ENCODE peak calls at places on chromosome 1, in nine cellular contexts. One of them, this sample, is unnamed.
A peak's percentile ranks its signal among the peaks of the same experiment; 100 is the strongest.

GRCh38 chr1:175470591-175470990 is 272.8 kb downstream of the TNR start:
- DNase-seq in astrocyte: no peak
- DNase-seq in brain microvascular endothelial cell: no peak
- DNase-seq in stomach: no peak
- DNase-seq in esophagus muscularis mucosa: no peak
- DNase-seq in IMR-90: no peak
- DNase-seq in left ventricle myocardium inferior: no peak
- DNase-seq in cardiac muscle cell: no peak
- DNase-seq in CD8-positive, alpha-beta T cell: no peak
- DNase-seq in this sample: no peak

GRCh38 chr1:243598433-243598832 is 251.6 kb downstream of the AKT3 start:
- DNase-seq in astrocyte: peak; percentile 91
- DNase-seq in brain microvascular endothelial cell: peak; percentile 89
- DNase-seq in stomach: no peak
- DNase-seq in esophagus muscularis mucosa: no peak
- DNase-seq in IMR-90: peak; percentile 93
- DNase-seq in left ventricle myocardium inferior: no peak
- DNase-seq in cardiac muscle cell: no peak
- DNase-seq in CD8-positive, alpha-beta T cell: no peak
- DNase-seq in this sample: no peak

GRCh38 chr1:224727851-224728250 is 111.7 kb downstream of the CNIH3 start:
- DNase-seq in astrocyte: peak; percentile 79
- DNase-seq in brain microvascular endothelial cell: no peak
- DNase-seq in stomach: no peak
- DNase-seq in esophagus muscularis mucosa: no peak
- DNase-seq in IMR-90: no peak
- DNase-seq in left ventricle myocardium inferior: no peak
- DNase-seq in cardiac muscle cell: no peak
- DNase-seq in CD8-positive, alpha-beta T cell: no peak
- DNase-seq in this sample: no peak

GRCh38 chr1:43054961-43055360 is 96.3 kb upstream of the SLC2A1 start:
- DNase-seq in astrocyte: peak; percentile 30
- DNase-seq in brain microvascular endothelial cell: no peak
- DNase-seq in stomach: no peak
- DNase-seq in esophagus muscularis mucosa: no peak
- DNase-seq in IMR-90: peak; percentile 40
- DNase-seq in left ventricle myocardium inferior: no peak
- DNase-seq in cardiac muscle cell: no peak
- DNase-seq in CD8-positive, alpha-beta T cell: no peak
- DNase-seq in this sample: no peak

GRCh38 chr1:33634806-33635205 is 162.4 kb downstream of the ZSCAN20 start:
- DNase-seq in astrocyte: no peak
- DNase-seq in brain microvascular endothelial cell: no peak
- DNase-seq in stomach: peak; percentile 56
- DNase-seq in esophagus muscularis mucosa: no peak
- DNase-seq in IMR-90: peak; percentile 7
- DNase-seq in left ventricle myocardium inferior: peak; percentile 20
- DNase-seq in cardiac muscle cell: peak; percentile 62
- DNase-seq in CD8-positive, alpha-beta T cell: peak; percentile 44
- DNase-seq in this sample: peak; percentile 50

GRCh38 chr1:181490276-181490675 is 7.0 kb downstream of the CACNA1E start:
- DNase-seq in astrocyte: no peak
- DNase-seq in brain microvascular endothelial cell: no peak
- DNase-seq in stomach: no peak
- DNase-seq in esophagus muscularis mucosa: no peak
- DNase-seq in IMR-90: no peak
- DNase-seq in left ventricle myocardium inferior: no peak
- DNase-seq in cardiac muscle cell: no peak
- DNase-seq in CD8-positive, alpha-beta T cell: no peak
- DNase-seq in this sample: no peak

GRCh38 chr1:173267453-173267945 is 60.4 kb upstream of the TNFSF4 start:
- DNase-seq in astrocyte: peak; percentile 98
- DNase-seq in brain microvascular endothelial cell: peak; percentile 63
- DNase-seq in stomach: no peak
- DNase-seq in esophagus muscularis mucosa: no peak
- DNase-seq in IMR-90: peak; percentile 66
- DNase-seq in left ventricle myocardium inferior: no peak
- DNase-seq in cardiac muscle cell: no peak
- DNase-seq in CD8-positive, alpha-beta T cell: no peak
- DNase-seq in this sample: no peak

GRCh38 chr1:71650126-71650525 is 569.3 kb upstream of the ZRANB2 start:
- DNase-seq in astrocyte: no peak
- DNase-seq in brain microvascular endothelial cell: no peak
- DNase-seq in stomach: no peak
- DNase-seq in esophagus muscularis mucosa: no peak
- DNase-seq in IMR-90: peak; percentile 48
- DNase-seq in left ventricle myocardium inferior: no peak
- DNase-seq in cardiac muscle cell: no peak
- DNase-seq in CD8-positive, alpha-beta T cell: no peak
- DNase-seq in this sample: no peak

GRCh38 chr1:170670751-170671628 is 7.1 kb downstream of the PRRX1 start:
- DNase-seq in astrocyte: no peak
- DNase-seq in brain microvascular endothelial cell: peak; percentile 56
- DNase-seq in stomach: no peak
- DNase-seq in esophagus muscularis mucosa: peak; percentile 74
- DNase-seq in IMR-90: peak; percentile 37
- DNase-seq in left ventricle myocardium inferior: peak; percentile 48
- DNase-seq in cardiac muscle cell: peak; percentile 78
- DNase-seq in CD8-positive, alpha-beta T cell: no peak
- DNase-seq in this sample: no peak

GRCh38 chr1:67332653-67333529 is 25.2 kb downstream of the IL12RB2 start:
- DNase-seq in astrocyte: no peak
- DNase-seq in brain microvascular endothelial cell: no peak
- DNase-seq in stomach: no peak
- DNase-seq in esophagus muscularis mucosa: no peak
- DNase-seq in IMR-90: no peak
- DNase-seq in left ventricle myocardium inferior: no peak
- DNase-seq in cardiac muscle cell: no peak
- DNase-seq in CD8-positive, alpha-beta T cell: no peak
- DNase-seq in this sample: no peak

GRCh38 chr1:55040953-55041494 is 1.7 kb downstream of the PCSK9 start:
- DNase-seq in astrocyte: no peak
- DNase-seq in brain microvascular endothelial cell: no peak
- DNase-seq in stomach: no peak
- DNase-seq in esophagus muscularis mucosa: no peak
- DNase-seq in IMR-90: no peak
- DNase-seq in left ventricle myocardium inferior: no peak
- DNase-seq in cardiac muscle cell: no peak
- DNase-seq in CD8-positive, alpha-beta T cell: no peak
- DNase-seq in this sample: no peak

GRCh38 chr1:173405758-173406344 is 71.3 kb upstream of the PRDX6 start:
- DNase-seq in astrocyte: peak; percentile 72
- DNase-seq in brain microvascular endothelial cell: peak; percentile 75
- DNase-seq in stomach: no peak
- DNase-seq in esophagus muscularis mucosa: no peak
- DNase-seq in IMR-90: peak; percentile 83
- DNase-seq in left ventricle myocardium inferior: no peak
- DNase-seq in cardiac muscle cell: no peak
- DNase-seq in CD8-positive, alpha-beta T cell: no peak
- DNase-seq in this sample: no peak

GRCh38 chr1:224509881-224510280 is 75.3 kb upstream of the WDR26 start:
- DNase-seq in astrocyte: no peak
- DNase-seq in brain microvascular endothelial cell: no peak
- DNase-seq in stomach: no peak
- DNase-seq in esophagus muscularis mucosa: no peak
- DNase-seq in IMR-90: peak; percentile 59
- DNase-seq in left ventricle myocardium inferior: no peak
- DNase-seq in cardiac muscle cell: no peak
- DNase-seq in CD8-positive, alpha-beta T cell: no peak
- DNase-seq in this sample: no peak

GRCh38 chr1:2932671-2933350 is 88.5 kb upstream of the ACTRT2 start:
- DNase-seq in astrocyte: no peak
- DNase-seq in brain microvascular endothelial cell: no peak
- DNase-seq in stomach: no peak
- DNase-seq in esophagus muscularis mucosa: no peak
- DNase-seq in IMR-90: no peak
- DNase-seq in left ventricle myocardium inferior: no peak
- DNase-seq in cardiac muscle cell: no peak
- DNase-seq in CD8-positive, alpha-beta T cell: no peak
- DNase-seq in this sample: no peak

GRCh38 chr1:2935184-2935583 is 86.1 kb upstream of the ACTRT2 start:
- DNase-seq in astrocyte: no peak
- DNase-seq in brain microvascular endothelial cell: no peak
- DNase-seq in stomach: no peak
- DNase-seq in esophagus muscularis mucosa: no peak
- DNase-seq in IMR-90: no peak
- DNase-seq in left ventricle myocardium inferior: no peak
- DNase-seq in cardiac muscle cell: no peak
- DNase-seq in CD8-positive, alpha-beta T cell: no peak
- DNase-seq in this sample: no peak

GRCh38 chr1:2934173-2934540 is 87.1 kb upstream of the ACTRT2 start:
- DNase-seq in astrocyte: no peak
- DNase-seq in brain microvascular endothelial cell: no peak
- DNase-seq in stomach: no peak
- DNase-seq in esophagus muscularis mucosa: no peak
- DNase-seq in IMR-90: no peak
- DNase-seq in left ventricle myocardium inferior: no peak
- DNase-seq in cardiac muscle cell: no peak
- DNase-seq in CD8-positive, alpha-beta T cell: no peak
- DNase-seq in this sample: no peak

GRCh38 chr1:2934642-2935081 is 86.6 kb upstream of the ACTRT2 start:
- DNase-seq in astrocyte: no peak
- DNase-seq in brain microvascular endothelial cell: no peak
- DNase-seq in stomach: no peak
- DNase-seq in esophagus muscularis mucosa: no peak
- DNase-seq in IMR-90: no peak
- DNase-seq in left ventricle myocardium inferior: no peak
- DNase-seq in cardiac muscle cell: no peak
- DNase-seq in CD8-positive, alpha-beta T cell: no peak
- DNase-seq in this sample: no peak

GRCh38 chr1:2933431-2934172 is 87.7 kb upstream of the ACTRT2 start:
- DNase-seq in astrocyte: no peak
- DNase-seq in brain microvascular endothelial cell: no peak
- DNase-seq in stomach: no peak
- DNase-seq in esophagus muscularis mucosa: no peak
- DNase-seq in IMR-90: no peak
- DNase-seq in left ventricle myocardium inferior: no peak
- DNase-seq in cardiac muscle cell: no peak
- DNase-seq in CD8-positive, alpha-beta T cell: no peak
- DNase-seq in this sample: no peak
- H3K36me3 ChIP-seq in astrocyte: no peaks in the 10 kb centered on the region
- H3K36me3 ChIP-seq in brain microvascular endothelial cell: no peaks in the 10 kb centered on the region
- H3K36me3 ChIP-seq in stomach: no peaks in the 10 kb centered on the region
- H3K36me3 ChIP-seq in esophagus muscularis mucosa: no peaks in the 10 kb centered on the region
- H3K36me3 ChIP-seq in IMR-90: no peaks in the 10 kb centered on the region
- H3K36me3 ChIP-seq in left ventricle myocardium inferior: no peaks in the 10 kb centered on the region
- H3K36me3 ChIP-seq in cardiac muscle cell: no peaks in the 10 kb centered on the region
- H3K36me3 ChIP-seq in CD8-positive, alpha-beta T cell: no peaks in the 10 kb centered on the region
- H3K36me3 ChIP-seq in this sample: no peaks in the 10 kb centered on the region

GRCh38 chr1:74504125-74505065 is 8.0 kb downstream of the LRRC53 start:
- DNase-seq in astrocyte: no peak
- DNase-seq in brain microvascular endothelial cell: peak; percentile 54
- DNase-seq in stomach: no peak
- DNase-seq in esophagus muscularis mucosa: no peak
- DNase-seq in IMR-90: peak; percentile 50
- DNase-seq in left ventricle myocardium inferior: peak; percentile 20
- DNase-seq in cardiac muscle cell: peak; percentile 74
- DNase-seq in CD8-positive, alpha-beta T cell: no peak
- DNase-seq in this sample: peak; percentile 32
- H3K4me3 ChIP-seq in astrocyte: no peak overlapping the region
- H3K4me3 ChIP-seq in brain microvascular endothelial cell: no peak overlapping the region
- H3K4me3 ChIP-seq in stomach: no peak overlapping the region
- H3K4me3 ChIP-seq in esophagus muscularis mucosa: no peak overlapping the region
- H3K4me3 ChIP-seq in IMR-90: no peak overlapping the region
- H3K4me3 ChIP-seq in left ventricle myocardium inferior: no peak overlapping the region
- H3K4me3 ChIP-seq in cardiac muscle cell: no peak overlapping the region
- H3K4me3 ChIP-seq in CD8-positive, alpha-beta T cell: no peak overlapping the region
- H3K4me3 ChIP-seq in this sample: no peak overlapping the region

GRCh38 chr1:12057940-12058687 is 5.0 kb upstream of the TNFRSF8 start:
- DNase-seq in astrocyte: no peak
- DNase-seq in brain microvascular endothelial cell: no peak
- DNase-seq in stomach: no peak
- DNase-seq in esophagus muscularis mucosa: no peak
- DNase-seq in IMR-90: no peak
- DNase-seq in left ventricle myocardium inferior: no peak
- DNase-seq in cardiac muscle cell: no peak
- DNase-seq in CD8-positive, alpha-beta T cell: no peak
- DNase-seq in this sample: no peak
- TF ChIP-seq CTCF in astrocyte: no peak
- TF ChIP-seq CTCF in brain microvascular endothelial cell: no peak
- TF ChIP-seq CTCF in stomach: no peak
- TF ChIP-seq CTCF in esophagus muscularis mucosa: no peak
- TF ChIP-seq CTCF in IMR-90: no peak
- TF ChIP-seq CTCF in left ventricle myocardium inferior: no peak
- TF ChIP-seq CTCF in cardiac muscle cell: no peak
- TF ChIP-seq CTCF in CD8-positive, alpha-beta T cell: no peak
- TF ChIP-seq CTCF in this sample: no peak

GRCh38 chr1:13780780-13781179 is 80.8 kb downstream of the PRDM2 start:
- DNase-seq in astrocyte: no peak
- DNase-seq in brain microvascular endothelial cell: no peak
- DNase-seq in stomach: no peak
- DNase-seq in esophagus muscularis mucosa: no peak
- DNase-seq in IMR-90: no peak
- DNase-seq in left ventricle myocardium inferior: no peak
- DNase-seq in cardiac muscle cell: no peak
- DNase-seq in CD8-positive, alpha-beta T cell: no peak
- DNase-seq in this sample: no peak
- H3K36me3 ChIP-seq in astrocyte: peaks cover 14% of the 10 kb centered on the region
- H3K36me3 ChIP-seq in brain microvascular endothelial cell: peaks cover 16% of the 10 kb centered on the region
- H3K36me3 ChIP-seq in stomach: peaks cover 60% of the 10 kb centered on the region
- H3K36me3 ChIP-seq in esophagus muscularis mucosa: peaks cover 45% of the 10 kb centered on the region
- H3K36me3 ChIP-seq in IMR-90: peaks cover 36% of the 10 kb centered on the region
- H3K36me3 ChIP-seq in left ventricle myocardium inferior: peaks cover 69% of the 10 kb centered on the region
- H3K36me3 ChIP-seq in cardiac muscle cell: peaks cover 33% of the 10 kb centered on the region
- H3K36me3 ChIP-seq in CD8-positive, alpha-beta T cell: peaks cover 44% of the 10 kb centered on the region
- H3K36me3 ChIP-seq in this sample: peaks cover 33% of the 10 kb centered on the region

GRCh38 chr1:103527331-103527730 is 1.8 kb downstream of the RNPC3 start:
- DNase-seq in astrocyte: no peak
- DNase-seq in brain microvascular endothelial cell: no peak
- DNase-seq in stomach: no peak
- DNase-seq in esophagus muscularis mucosa: no peak
- DNase-seq in IMR-90: no peak
- DNase-seq in left ventricle myocardium inferior: no peak
- DNase-seq in cardiac muscle cell: no peak
- DNase-seq in CD8-positive, alpha-beta T cell: no peak
- DNase-seq in this sample: no peak
- H3K4me3 ChIP-seq in astrocyte: peak overlapping the region; percentile 92
- H3K4me3 ChIP-seq in brain microvascular endothelial cell: no peak overlapping the region
- H3K4me3 ChIP-seq in stomach: no peak overlapping the region
- H3K4me3 ChIP-seq in esophagus muscularis mucosa: peak overlapping the region; percentile 81
- H3K4me3 ChIP-seq in IMR-90: no peak overlapping the region
- H3K4me3 ChIP-seq in left ventricle myocardium inferior: peak overlapping the region; percentile 96
- H3K4me3 ChIP-seq in cardiac muscle cell: peak overlapping the region; percentile 86
- H3K4me3 ChIP-seq in CD8-positive, alpha-beta T cell: no peak overlapping the region
- H3K4me3 ChIP-seq in this sample: no peak overlapping the region

GRCh38 chr1:241990040-241990439 is 8.9 kb downstream of the MAP1LC3C start:
- DNase-seq in astrocyte: peak; percentile 92
- DNase-seq in brain microvascular endothelial cell: peak; percentile 83
- DNase-seq in stomach: peak; percentile 40
- DNase-seq in esophagus muscularis mucosa: no peak
- DNase-seq in IMR-90: peak; percentile 82
- DNase-seq in left ventricle myocardium inferior: peak; percentile 77
- DNase-seq in cardiac muscle cell: peak; percentile 23
- DNase-seq in CD8-positive, alpha-beta T cell: no peak
- DNase-seq in this sample: peak; percentile 71

DNA sequence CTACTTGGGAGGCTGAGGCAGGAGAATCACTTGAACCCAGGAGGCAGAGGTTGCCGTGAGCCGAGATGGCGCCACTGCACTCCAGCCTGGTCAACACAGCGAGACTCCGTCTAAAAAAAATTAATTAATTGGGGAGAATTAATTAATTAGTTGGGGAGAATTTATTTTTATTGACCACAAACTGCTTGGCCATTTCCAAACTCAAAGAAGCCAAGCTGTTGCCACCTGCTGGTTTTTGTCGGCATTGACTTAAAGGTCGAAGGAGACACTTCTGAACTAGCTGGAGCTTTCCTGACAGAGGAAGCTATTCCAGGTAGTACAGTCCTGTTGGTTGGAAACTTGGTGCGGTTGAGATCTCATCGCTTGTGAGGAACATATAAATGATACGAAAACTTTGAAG is 13.1 kb downstream of the MAP1LC3C start:
- DNase-seq in astrocyte: no peak
- DNase-seq in brain microvascular endothelial cell: peak; percentile 47
- DNase-seq in stomach: peak; percentile 30
- DNase-seq in esophagus muscularis mucosa: no peak
- DNase-seq in IMR-90: peak; percentile 34
- DNase-seq in left ventricle myocardium inferior: no peak
- DNase-seq in cardiac muscle cell: peak; percentile 61
- DNase-seq in CD8-positive, alpha-beta T cell: no peak
- DNase-seq in this sample: no peak
- TF ChIP-seq CTCF in astrocyte: peak; percentile 64
- TF ChIP-seq CTCF in brain microvascular endothelial cell: peak; percentile 66
- TF ChIP-seq CTCF in stomach: peak; percentile 25
- TF ChIP-seq CTCF in esophagus muscularis mucosa: peak; percentile 10
- TF ChIP-seq CTCF in IMR-90: peak; percentile 35
- TF ChIP-seq CTCF in left ventricle myocardium inferior: peak; percentile 50
- TF ChIP-seq CTCF in cardiac muscle cell: peak; percentile 56
- TF ChIP-seq CTCF in CD8-positive, alpha-beta T cell: no peak
- TF ChIP-seq CTCF in this sample: no peak